ENCODE peak calls at places on chromosomes 7 and 10, in five cellular contexts. Z is neuronal stem cell, E is fibroblast of lung, S is neural progenitor cell, F is IMR-90. N is an unnamed sample. For H3K9me3, the result is how much of the 10 kb centered on the place peaks cover.

GRCh38 chr7:123557016-123557630 is 495 bp downstream of the NDUFA5 start:
- DNase-seq in Z (no peak), F (peak), E (peak), S (peak), N (no peak)

GRCh38 chr7:16811555-16811954 is 6.8 kb upstream of the AGR2 start:
- DNase-seq in S (no peak), Z (no peak), F (peak), E (peak), N (peak)

GRCh38 chr10:107336061-107336460 is 171.6 kb upstream of the SORCS1 start:
- DNase-seq in F (no peak), E (no peak), S (no peak), Z (no peak), N (no peak)

GRCh38 chr10:18216482-18216881 is 76.3 kb downstream of the CACNB2 start:
- DNase-seq in E (peak), S (peak), Z (no peak), F (peak), N (no peak)

GRCh38 chr10:22736134-22736533 is 21.8 kb upstream of the PIP4K2A start:
- DNase-seq in Z (no peak), F (peak), E (no peak), S (no peak), N (peak)

GRCh38 chr10:92562424-92562823 is 11.5 kb downstream of the IDE start:
- DNase-seq in S (no peak), F (no peak), E (no peak), Z (no peak), N (no peak)

GRCh38 chr10:71454347-71454746 is 57.6 kb downstream of the CDH23 start:
- DNase-seq in S (no peak), E (no peak), Z (no peak), F (no peak), N (no peak)

GRCh38 chr7:97016392-97017196 is 8.0 kb downstream of the DLX5 start:
- DNase-seq in E (no peak), Z (peak), F (no peak), S (peak), N (no peak)

GRCh38 chr7:80611353-80611752 is 27.1 kb upstream of the CD36 start:
- DNase-seq in S (no peak), E (no peak), Z (no peak), F (no peak), N (no peak)
- H2AFZ ChIP-seq in S (no peak), E (no peak), Z (no peak), F (no peak), N (no peak)

GRCh38 chr7:128916643-128916915 is 6.1 kb upstream of the KCP start:
- DNase-seq in Z (no peak), S (no peak), E (no peak), F (no peak), N (no peak)
- H3K4me2 ChIP-seq in Z (no peak), S (no peak), E (no peak), F (no peak), N (no peak)

DNA sequence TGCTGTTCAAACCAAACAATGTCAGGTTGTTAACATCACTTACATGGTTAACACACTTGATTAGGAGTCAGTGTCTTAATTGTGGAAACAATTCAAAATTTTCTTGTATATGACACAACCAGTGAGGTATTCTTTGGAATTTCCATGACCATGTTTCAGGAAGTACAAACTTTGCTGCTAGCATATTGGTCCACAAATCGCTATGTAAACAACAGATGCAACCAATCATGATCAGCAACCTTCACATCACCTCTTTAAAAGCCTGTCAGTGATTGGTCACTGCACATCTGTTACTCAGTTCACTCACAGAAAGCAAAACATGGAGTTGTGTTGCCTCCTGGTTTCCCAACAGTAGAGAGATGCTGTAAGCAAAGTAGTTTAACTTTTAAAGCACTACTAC is 108.9 kb upstream of the FAM3C start:
- DNase-seq in F (peak), Z (no peak), E (peak), S (no peak), N (peak)
- H3K9me3 ChIP-seq in F (under half), Z (under half), E (under half), S (under half), N (under half)

DNA sequence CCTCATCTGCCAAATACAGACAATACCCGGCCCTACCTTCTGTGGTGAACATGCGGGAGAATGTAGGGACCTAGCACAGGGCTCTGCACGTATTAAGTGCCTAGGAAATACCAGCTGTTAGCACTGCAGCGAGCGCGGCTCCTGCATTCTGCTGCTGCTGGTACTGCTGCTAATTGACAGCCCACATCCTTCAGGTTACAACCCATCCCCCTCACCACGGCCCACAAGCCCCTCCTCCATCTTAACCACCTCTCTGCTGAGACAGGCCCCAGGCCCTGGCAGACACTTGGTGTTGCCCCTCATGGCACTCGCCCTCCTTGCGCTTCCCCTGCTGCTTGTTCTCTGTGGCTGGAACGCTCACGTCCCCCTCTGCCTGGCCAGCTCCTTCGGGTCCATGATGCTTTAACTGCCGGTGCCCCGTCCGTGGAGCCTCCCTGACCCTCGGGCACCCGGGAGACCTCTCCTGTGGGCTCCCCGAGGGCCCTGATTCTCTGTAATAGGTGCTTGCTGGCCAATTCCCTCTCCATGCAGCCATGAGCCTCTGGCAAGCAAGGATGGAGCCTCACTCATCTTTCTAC is 53.3 kb upstream of the LOXL4 start:
- DNase-seq in F (no peak), S (peak), Z (no peak), E (no peak), N (no peak)
- H2AFZ ChIP-seq in F (peak), S (peak), Z (peak), E (no peak), N (no peak)

DNA sequence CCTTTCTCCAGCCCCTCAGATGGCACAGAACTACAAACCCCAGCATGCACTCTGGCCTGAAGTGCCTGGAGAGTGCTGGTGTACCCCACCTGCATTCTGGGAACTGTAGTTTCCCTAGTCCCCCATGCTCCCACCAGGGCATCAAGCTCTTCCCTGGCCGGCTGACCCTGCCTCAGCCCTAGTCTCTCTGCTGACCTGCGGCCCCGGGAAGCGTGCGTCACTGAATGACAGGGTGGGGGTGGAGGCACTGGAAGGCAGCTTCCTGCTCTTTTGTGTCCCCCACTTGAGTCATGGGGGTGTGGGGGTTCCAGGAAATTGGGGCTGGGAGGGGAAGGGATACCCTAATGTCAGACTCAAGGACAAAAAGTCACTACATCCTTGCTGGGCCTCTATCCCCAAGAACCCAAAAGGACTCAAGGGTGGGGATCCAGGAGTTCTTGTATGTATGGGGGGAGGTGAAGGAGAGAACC is 2.1 kb downstream of the NOS3 start:
- DNase-seq in F (no peak), E (no peak), S (peak), Z (peak), N (no peak)
- H3K4me2 ChIP-seq in F (no peak), E (no peak), S (peak), Z (no peak), N (no peak)

GRCh38 chr10:131111007-131111406 is 200.5 kb downstream of the TCERG1L start:
- DNase-seq in S (no peak), Z (no peak), F (no peak), E (no peak), N (no peak)
- H3K9me3 ChIP-seq in S (under half), Z (under half), F (under half), E (under half), N (under half)

GRCh38 chr7:106224797-106225196 is 60.0 kb downstream of the NAMPT start:
- DNase-seq in F (no peak), Z (no peak), S (no peak), E (no peak), N (no peak)
- H2AFZ ChIP-seq in F (no peak), Z (no peak), S (peak), E (no peak), N (no peak)

GRCh38 chr10:104257235-104257634 is 2.5 kb downstream of the GSTO1 start:
- DNase-seq in Z (no peak), S (no peak), F (no peak), E (no peak), N (no peak)

GRCh38 chr10:104260775-104261115 is 6.1 kb downstream of the GSTO1 start:
- DNase-seq in E (peak), F (peak), S (no peak), Z (no peak), N (peak)

GRCh38 chr10:104259999-104260774 is 5.5 kb downstream of the GSTO1 start:
- DNase-seq in F (peak), S (no peak), E (peak), Z (no peak), N (no peak)

GRCh38 chr10:104258209-104258608 is 3.5 kb downstream of the GSTO1 start:
- DNase-seq in S (no peak), Z (no peak), F (no peak), E (no peak), N (no peak)

GRCh38 chr10:104259456-104259855 is 4.8 kb downstream of the GSTO1 start:
- DNase-seq in E (no peak), F (no peak), S (no peak), Z (no peak), N (no peak)
- H3K4me2 ChIP-seq in E (peak), F (no peak), S (no peak), Z (no peak), N (peak)

GRCh38 chr7:50851891-50852290 is 69.2 kb upstream of the GRB10 start:
- DNase-seq in Z (no peak), F (no peak), S (no peak), E (no peak), N (no peak)
- H3K9me3 ChIP-seq in Z (under half), F (under half), S (under half), E (under half), N (under half)